ENCODE peak calls at places on chromosomes 13 and 19, in nine cellular contexts. A is hepatocyte; B is pancreas; N is CD4-positive, alpha-beta memory T cell; C is heart left ventricle; O is stomach; D is tibial nerve; L is spleen; R is cardiac muscle cell. F is an unnamed sample. For H3K4me1, the result is how much of the 10 kb centered on the place peaks cover.

GRCh38 chr19:35868172-35868822 is at the start of gene APLP1:
- DNase-seq in A (peak), R (peak), O (peak), C (peak), N (peak), B (peak), L (peak), D (no peak), F (peak)

GRCh38 chr19:54352041-54352440 is 12.7 kb downstream of the LAIR1 start:
- DNase-seq in C (no peak), L (peak), O (no peak), N (no peak), A (no peak), B (no peak), R (no peak), D (no peak), F (peak)

GRCh38 chr13:18944501-18945068 is 237.0 kb downstream of the TUBA3C start:
- DNase-seq in O (no peak), A (no peak), N (no peak), R (no peak), B (peak), L (peak), D (no peak), C (no peak), F (no peak)

GRCh38 chr13:75996582-75996981 is 360.5 kb downstream of the LMO7 start:
- DNase-seq in R (no peak), O (no peak), B (no peak), A (no peak), D (no peak), C (no peak), L (no peak), N (no peak), F (no peak)

GRCh38 chr13:112453874-112454647 is 77.9 kb downstream of the SPACA7 start:
- DNase-seq in C (no peak), A (no peak), O (no peak), R (no peak), L (peak), B (peak), N (no peak), D (no peak), F (peak)

GRCh38 chr19:4521170-4521887 is 3.0 kb upstream of the PLIN4 start:
- DNase-seq in D (no peak), N (no peak), O (no peak), A (no peak), C (no peak), B (no peak), R (no peak), L (no peak), F (no peak)

GRCh38 chr19:15452111-15453047 is 2.6 kb upstream of the WIZ start:
- DNase-seq in R (peak), B (peak), L (peak), A (peak), C (peak), O (peak), D (peak), N (no peak), F (peak)

GRCh38 chr13:27423333-27423732 is 1.1 kb upstream of the GTF3A start:
- DNase-seq in A (no peak), L (no peak), B (no peak), D (no peak), N (no peak), O (no peak), C (no peak), R (no peak), F (no peak)

GRCh38 chr19:3323026-3323425 is 43.4 kb upstream of the NFIC start:
- DNase-seq in D (no peak), N (no peak), O (no peak), L (no peak), B (no peak), A (no peak), R (no peak), C (no peak), F (no peak)

GRCh38 chr19:35090160-35090794 is 25.3 kb upstream of the FXYD3 start:
- DNase-seq in D (peak), N (peak), B (peak), L (no peak), C (no peak), O (peak), R (peak), A (peak), F (no peak)

GRCh38 chr13:37058801-37059135 is 720 bp downstream of the SUPT20H start:
- DNase-seq in R (peak), D (no peak), N (no peak), B (no peak), O (no peak), L (no peak), A (peak), C (no peak), F (no peak)

GRCh38 chr13:77422724-77423123 is 95.8 kb upstream of the MYCBP2 start:
- DNase-seq in A (no peak), B (no peak), D (no peak), N (no peak), R (no peak), L (no peak), O (no peak), C (no peak), F (no peak)

GRCh38 chr13:37109080-37109678 is 3.7 kb upstream of the CSNK1A1L start:
- DNase-seq in D (no peak), C (no peak), A (peak), R (peak), N (no peak), L (no peak), O (no peak), B (no peak), F (no peak)

GRCh38 chr19:3852614-3853254 is 16.1 kb downstream of the ZFR2 start:
- DNase-seq in O (peak), L (no peak), A (no peak), B (no peak), N (peak), C (no peak), R (no peak), D (no peak), F (no peak)

GRCh38 chr13:106197506-106197905 is 338.0 kb downstream of the EFNB2 start:
- DNase-seq in L (no peak), A (no peak), B (no peak), C (no peak), D (no peak), R (no peak), N (no peak), O (no peak), F (no peak)

GRCh38 chr13:110774051-110774450 is 60.6 kb downstream of the ING1 start:
- DNase-seq in D (no peak), C (no peak), R (no peak), O (no peak), L (no peak), B (no peak), A (no peak), N (no peak), F (no peak)

GRCh38 chr19:11848594-11849263 is at the start of gene ZNF439:
- DNase-seq in A (peak), D (peak), O (peak), L (peak), B (peak), R (peak), N (peak), C (peak), F (peak)

GRCh38 chr19:10544242-10544752 is 593 bp downstream of the ATG4D start:
- DNase-seq in C (peak), D (no peak), N (no peak), O (peak), L (no peak), R (no peak), B (peak), A (peak), F (no peak)

GRCh38 chr13:97015661-97016350 is 21.5 kb upstream of the OXGR1 start:
- DNase-seq in L (no peak), R (no peak), D (no peak), C (no peak), N (peak), B (no peak), O (no peak), A (no peak), F (no peak)

GRCh38 chr13:35139591-35139990 is 197.5 kb downstream of the NBEA start:
- DNase-seq in O (no peak), N (no peak), B (no peak), C (no peak), A (no peak), R (no peak), L (no peak), D (no peak), F (no peak)

GRCh38 chr19:45781282-45782161 is 768 bp downstream of the DMPK start:
- DNase-seq in L (no peak), C (no peak), D (no peak), B (peak), R (no peak), N (no peak), A (no peak), O (peak), F (peak)

GRCh38 chr13:93862259-93862658 is 617.2 kb downstream of the DCT start:
- DNase-seq in B (no peak), A (no peak), L (no peak), D (no peak), C (no peak), O (no peak), N (no peak), R (no peak), F (no peak)

GRCh38 chr13:43881580-43881979 is 1.9 kb downstream of the LACC1 start:
- DNase-seq in C (no peak), L (no peak), O (no peak), D (no peak), A (no peak), R (no peak), B (no peak), N (no peak), F (no peak)

GRCh38 chr13:111480976-111481375 is 160.5 kb downstream of the TEX29 start:
- DNase-seq in A (no peak), D (no peak), B (no peak), C (no peak), L (no peak), R (no peak), N (no peak), O (peak), F (peak)

GRCh38 chr13:28339419-28339818 is 155.5 kb downstream of the FLT1 start:
- DNase-seq in N (no peak), C (no peak), B (no peak), A (no peak), D (no peak), R (no peak), L (no peak), O (no peak), F (no peak)

GRCh38 chr19:46265217-46265828 is 31.5 kb upstream of the HIF3A start:
- DNase-seq in R (peak), O (peak), A (peak), L (no peak), N (peak), B (no peak), C (peak), D (no peak), F (no peak)

GRCh38 chr13:40444241-40444640 is 222.2 kb downstream of the FOXO1 start:
- DNase-seq in N (no peak), D (no peak), L (no peak), O (no peak), C (no peak), B (no peak), A (no peak), R (no peak), F (no peak)

GRCh38 chr19:33621811-33622504 is at the start of gene CHST8:
- DNase-seq in N (no peak), D (no peak), O (peak), A (peak), L (no peak), R (peak), C (peak), B (no peak), F (no peak)

GRCh38 chr19:10543420-10544241 is at the start of gene ATG4D:
- DNase-seq in D (peak), A (peak), B (peak), L (peak), N (peak), C (peak), O (peak), R (peak), F (peak)

GRCh38 chr13:20263393-20264044 is 31.4 kb upstream of the GJB6 start:
- DNase-seq in A (peak), O (no peak), B (no peak), C (no peak), L (no peak), R (no peak), N (no peak), D (no peak), F (no peak)

GRCh38 chr19:10209305-10209704 is 14.6 kb upstream of the DNMT1 start:
- DNase-seq in N (no peak), R (no peak), C (no peak), B (no peak), L (no peak), O (no peak), D (no peak), A (no peak), F (no peak)

GRCh38 chr19:7177926-7178325 is 108.4 kb downstream of the ZNF557 start:
- DNase-seq in D (no peak), N (no peak), B (no peak), R (no peak), O (no peak), C (no peak), L (no peak), A (no peak), F (no peak)

GRCh38 chr19:7176792-7177191 is 107.3 kb downstream of the ZNF557 start:
- DNase-seq in O (no peak), B (no peak), C (no peak), D (no peak), A (no peak), R (no peak), N (no peak), L (no peak), F (no peak)

GRCh38 chr19:7179917-7180306 is 110.4 kb downstream of the ZNF557 start:
- DNase-seq in O (no peak), B (no peak), D (no peak), L (no peak), A (no peak), R (no peak), N (no peak), C (no peak), F (no peak)

GRCh38 chr19:7187605-7188339 is 106.4 kb downstream of the INSR start:
- DNase-seq in D (no peak), R (no peak), B (peak), C (no peak), A (no peak), O (no peak), N (no peak), L (no peak), F (no peak)

GRCh38 chr19:7182489-7182888 is 111.7 kb downstream of the INSR start:
- DNase-seq in D (no peak), N (no peak), B (no peak), L (no peak), R (no peak), O (no peak), C (no peak), A (no peak), F (no peak)
- H3K4me3 ChIP-seq in D (no peak), N (no peak), B (no peak), L (no peak), R (no peak), O (no peak), C (peak), A (no peak), F (no peak)

DNA sequence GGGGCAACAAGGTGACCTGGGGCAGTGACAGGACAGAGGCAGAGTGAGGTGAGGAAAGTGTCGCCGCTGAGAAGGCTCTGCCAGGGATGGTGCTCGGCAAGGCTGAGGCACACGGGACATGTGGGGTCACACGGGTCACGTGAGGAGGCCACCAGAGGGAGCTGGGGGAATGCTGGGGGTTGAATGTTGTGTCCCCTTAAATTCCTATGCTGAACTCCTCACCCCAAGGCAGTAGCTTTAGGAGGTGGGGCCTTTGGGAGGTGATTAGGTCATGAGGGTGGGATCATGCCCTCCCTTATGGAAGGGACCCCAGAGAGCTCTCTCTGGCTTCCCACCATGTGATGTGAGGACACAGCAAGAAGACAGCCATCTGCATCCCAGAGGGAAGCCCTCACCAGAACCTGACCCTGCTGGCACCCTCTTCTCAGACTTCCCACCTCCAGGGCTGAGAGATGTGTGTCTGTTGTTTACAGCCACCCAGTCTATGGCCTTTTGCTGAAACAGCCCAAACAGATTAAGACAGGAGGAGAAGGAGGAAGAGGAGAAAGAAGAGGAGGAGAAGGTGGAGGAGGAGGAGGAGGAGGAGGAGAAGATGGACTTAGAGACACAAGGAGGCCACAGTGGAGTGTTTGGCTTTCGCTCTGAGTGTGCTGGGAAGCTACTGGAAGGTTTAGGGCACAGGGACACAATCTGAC is 35.4 kb downstream of the RFX2 start:
- DNase-seq in L (no peak), N (no peak), C (no peak), D (no peak), B (no peak), O (no peak), A (no peak), R (no peak), F (no peak)
- H3K27ac ChIP-seq in L (no peak), N (no peak), C (no peak), D (no peak), B (no peak), O (peak), A (no peak), R (no peak), F (no peak)

DNA sequence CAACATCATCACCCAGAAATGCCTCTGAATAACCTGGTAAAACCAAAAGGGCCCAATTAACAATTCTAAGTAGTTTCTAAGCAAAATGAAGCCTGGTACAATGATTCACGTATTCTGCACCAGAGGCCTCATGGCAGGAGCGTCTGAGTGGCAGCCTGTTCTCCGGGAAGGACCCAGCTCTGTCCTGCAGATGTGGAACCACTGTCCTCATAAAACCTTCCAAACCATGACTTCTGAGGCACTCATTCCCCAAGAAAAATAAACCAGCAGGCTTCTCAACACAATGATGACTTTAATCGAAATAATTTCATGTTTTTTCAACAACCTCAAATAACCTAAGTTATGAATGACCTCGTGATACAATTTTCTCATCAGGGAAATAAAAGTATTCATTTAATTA is 89.9 kb downstream of the STK24 start:
- DNase-seq in N (no peak), O (no peak), R (no peak), C (no peak), B (no peak), A (no peak), D (no peak), L (no peak), F (no peak)
- H3K4me1 ChIP-seq in N (half or more), O (half or more), R (half or more), C (under half), B (under half), A (under half), D (under half), L (half or more), F (under half)

GRCh38 chr19:6766357-6767080 is 716 bp downstream of the SH2D3A start:
- DNase-seq in L (no peak), N (peak), B (no peak), R (no peak), A (no peak), D (no peak), C (no peak), O (no peak), F (no peak)
- H3K4me3 ChIP-seq in L (peak), N (peak), B (peak), R (peak), A (peak), D (peak), C (no peak), O (peak), F (peak)

DNA sequence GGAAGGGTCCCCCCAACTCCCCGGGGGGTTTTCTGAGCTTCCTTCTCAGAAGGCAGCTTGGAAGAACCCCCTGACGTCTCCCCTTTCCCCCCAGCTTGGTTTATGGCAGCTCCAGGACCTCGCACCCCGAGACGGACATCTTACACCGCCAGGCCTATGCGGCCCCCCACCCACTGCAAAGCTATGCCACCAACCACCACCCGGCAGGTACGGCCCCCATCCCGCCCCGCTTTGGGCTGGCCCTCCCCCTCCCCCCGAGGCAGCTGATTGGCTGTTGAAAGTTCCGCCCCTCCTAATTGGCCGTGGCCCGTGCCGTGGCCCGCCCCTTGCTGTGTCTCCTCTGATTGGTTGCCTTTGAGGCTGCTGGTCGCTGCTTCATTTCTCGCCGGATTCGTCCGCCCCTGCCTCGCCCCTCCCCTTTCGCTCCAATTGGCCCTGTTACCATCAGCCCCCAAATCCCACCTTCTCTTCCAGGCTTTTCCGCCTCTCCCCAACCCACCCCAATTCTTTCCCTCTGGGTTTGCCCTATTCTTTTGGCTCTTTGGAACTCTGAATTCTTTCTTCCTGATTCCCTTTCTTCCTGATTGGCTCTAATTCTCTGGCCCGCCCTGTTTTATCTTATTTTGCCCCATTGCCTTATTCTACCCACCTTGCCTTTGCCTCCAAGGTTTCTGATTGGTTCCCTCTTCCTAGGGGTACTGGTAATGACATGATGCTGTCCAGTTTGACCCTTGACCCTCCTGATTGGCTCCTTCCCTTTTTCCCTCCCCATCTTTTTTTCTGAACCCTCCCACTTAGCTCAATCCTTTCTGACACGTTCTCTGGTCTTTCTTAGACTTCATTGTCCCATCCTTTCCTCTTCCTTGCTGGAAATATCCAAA is 2.5 kb downstream of the PRR12 start:
- DNase-seq in B (peak), O (peak), R (peak), A (peak), N (peak), C (peak), L (peak), D (peak), F (peak)
- H3K27ac ChIP-seq in B (peak), O (peak), R (peak), A (peak), N (peak), C (peak), L (peak), D (peak), F (peak)

DNA sequence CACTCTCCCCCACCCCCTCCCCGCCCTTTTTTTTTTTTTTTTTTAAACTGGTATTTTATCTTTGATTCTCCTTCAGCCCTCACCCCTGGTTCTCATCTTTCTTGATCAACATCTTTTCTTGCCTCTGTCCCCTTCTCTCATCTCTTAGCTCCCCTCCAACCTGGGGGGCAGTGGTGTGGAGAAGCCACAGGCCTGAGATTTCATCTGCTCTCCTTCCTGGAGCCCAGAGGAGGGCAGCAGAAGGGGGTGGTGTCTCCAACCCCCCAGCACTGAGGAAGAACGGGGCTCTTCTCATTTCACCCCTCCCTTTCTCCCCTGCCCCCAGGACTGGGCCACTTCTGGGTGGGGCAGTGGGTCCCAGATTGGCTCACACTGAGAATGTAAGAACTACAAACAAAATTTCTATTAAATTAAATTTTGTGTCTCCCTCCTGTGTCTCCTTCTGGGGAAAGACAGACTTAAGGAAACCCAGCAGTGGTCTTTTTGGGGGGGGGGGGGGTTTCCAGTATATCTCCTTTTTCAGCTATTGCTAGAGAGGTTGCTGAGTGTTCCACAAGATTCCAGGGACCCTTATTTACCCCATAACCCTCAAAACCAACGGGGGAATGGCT is 1.5 kb upstream of the RAD23A start:
- DNase-seq in O (no peak), A (no peak), B (no peak), N (no peak), D (no peak), L (no peak), C (no peak), R (no peak), F (no peak)
- H3K4me1 ChIP-seq in O (half or more), A (under half), B (under half), N (under half), D (under half), L (under half), C (under half), R (under half), F (under half)